ENCODE peak calls at places on chromosomes 2 and 18, in ten cellular contexts. One of them, this sample, is unnamed.

GRCh38 chr2:165428996-165429395 is 40.5 kb upstream of the CSRNP3 start:
- DNase-seq in mesendoderm: no peak
- DNase-seq in tibial artery: no peak
- DNase-seq in OCI-LY7: no peak
- DNase-seq in K562: no peak
- DNase-seq in pancreas: no peak
- DNase-seq in transverse colon: no peak
- DNase-seq in A549: no peak
- DNase-seq in colonic mucosa: no peak
- DNase-seq in body of pancreas: no peak
- DNase-seq in this sample: no peak

GRCh38 chr2:108923736-108924443 is 65.1 kb downstream of the EDAR start:
- DNase-seq in transverse colon: no peak
- DNase-seq in tibial artery: no peak
- DNase-seq in pancreas: no peak
- DNase-seq in colonic mucosa: no peak
- DNase-seq in K562: no peak
- DNase-seq in mesendoderm: no peak
- DNase-seq in body of pancreas: no peak
- DNase-seq in OCI-LY7: no peak
- DNase-seq in A549: no peak
- DNase-seq in this sample: peak; percentile 41

GRCh38 chr2:149006883-149007543 is 31.5 kb upstream of the LYPD6B start:
- DNase-seq in mesendoderm: no peak
- DNase-seq in K562: no peak
- DNase-seq in A549: no peak
- DNase-seq in body of pancreas: no peak
- DNase-seq in transverse colon: no peak
- DNase-seq in OCI-LY7: no peak
- DNase-seq in tibial artery: no peak
- DNase-seq in colonic mucosa: no peak
- DNase-seq in pancreas: no peak
- DNase-seq in this sample: no peak

GRCh38 chr2:219998099-219998498 is 370.7 kb downstream of the SLC4A3 start:
- DNase-seq in transverse colon: no peak
- DNase-seq in pancreas: no peak
- DNase-seq in mesendoderm: peak; percentile 62
- DNase-seq in K562: no peak
- DNase-seq in A549: peak; percentile 5
- DNase-seq in OCI-LY7: no peak
- DNase-seq in colonic mucosa: no peak
- DNase-seq in tibial artery: no peak
- DNase-seq in body of pancreas: no peak
- DNase-seq in this sample: peak; percentile 78

GRCh38 chr2:134776836-134777235 is 58.0 kb upstream of the TMEM163 start:
- DNase-seq in pancreas: no peak
- DNase-seq in transverse colon: no peak
- DNase-seq in tibial artery: no peak
- DNase-seq in colonic mucosa: no peak
- DNase-seq in mesendoderm: no peak
- DNase-seq in A549: no peak
- DNase-seq in OCI-LY7: no peak
- DNase-seq in body of pancreas: no peak
- DNase-seq in K562: no peak
- DNase-seq in this sample: no peak

GRCh38 chr2:16581241-16581640 is 84.4 kb downstream of the CYRIA start:
- DNase-seq in OCI-LY7: no peak
- DNase-seq in mesendoderm: no peak
- DNase-seq in colonic mucosa: no peak
- DNase-seq in A549: no peak
- DNase-seq in transverse colon: no peak
- DNase-seq in body of pancreas: no peak
- DNase-seq in pancreas: no peak
- DNase-seq in tibial artery: no peak
- DNase-seq in K562: no peak
- DNase-seq in this sample: no peak

GRCh38 chr2:127382836-127383235 is 4.9 kb downstream of the MAP3K2 start:
- DNase-seq in colonic mucosa: no peak
- DNase-seq in tibial artery: no peak
- DNase-seq in K562: no peak
- DNase-seq in transverse colon: no peak
- DNase-seq in A549: no peak
- DNase-seq in mesendoderm: no peak
- DNase-seq in OCI-LY7: no peak
- DNase-seq in body of pancreas: no peak
- DNase-seq in pancreas: no peak
- DNase-seq in this sample: no peak

GRCh38 chr2:216388046-216388884 is 16.0 kb upstream of the MARCHF4 start:
- DNase-seq in mesendoderm: no peak
- DNase-seq in pancreas: no peak
- DNase-seq in OCI-LY7: no peak
- DNase-seq in body of pancreas: no peak
- DNase-seq in K562: no peak
- DNase-seq in transverse colon: no peak
- DNase-seq in tibial artery: no peak
- DNase-seq in colonic mucosa: no peak
- DNase-seq in A549: no peak
- DNase-seq in this sample: no peak

GRCh38 chr2:66364495-66364992 is 70.4 kb upstream of the MEIS1 start:
- DNase-seq in body of pancreas: no peak
- DNase-seq in transverse colon: no peak
- DNase-seq in tibial artery: no peak
- DNase-seq in mesendoderm: no peak
- DNase-seq in OCI-LY7: no peak
- DNase-seq in pancreas: no peak
- DNase-seq in colonic mucosa: no peak
- DNase-seq in A549: no peak
- DNase-seq in K562: no peak
- DNase-seq in this sample: no peak

GRCh38 chr2:5666798-5667197 is 25.4 kb upstream of the SOX11 start:
- DNase-seq in mesendoderm: peak; percentile 74
- DNase-seq in body of pancreas: no peak
- DNase-seq in pancreas: no peak
- DNase-seq in tibial artery: no peak
- DNase-seq in OCI-LY7: no peak
- DNase-seq in colonic mucosa: no peak
- DNase-seq in transverse colon: no peak
- DNase-seq in K562: no peak
- DNase-seq in A549: no peak
- DNase-seq in this sample: peak; percentile 68

GRCh38 chr2:82875891-82876290 is 1583.2 kb downstream of the SUCLG1 start:
- DNase-seq in transverse colon: no peak
- DNase-seq in body of pancreas: no peak
- DNase-seq in A549: no peak
- DNase-seq in OCI-LY7: no peak
- DNase-seq in mesendoderm: peak; percentile 63
- DNase-seq in tibial artery: no peak
- DNase-seq in pancreas: no peak
- DNase-seq in colonic mucosa: no peak
- DNase-seq in K562: peak; percentile 17
- DNase-seq in this sample: peak; percentile 49

GRCh38 chr2:151973901-151974199 is 125.0 kb downstream of the CACNB4 start:
- DNase-seq in tibial artery: peak; percentile 31
- DNase-seq in colonic mucosa: no peak
- DNase-seq in K562: no peak
- DNase-seq in transverse colon: no peak
- DNase-seq in A549: no peak
- DNase-seq in mesendoderm: peak; percentile 70
- DNase-seq in pancreas: no peak
- DNase-seq in body of pancreas: no peak
- DNase-seq in OCI-LY7: no peak
- DNase-seq in this sample: peak; percentile 81

GRCh38 chr2:176911-177310 is 86.9 kb downstream of the SH3YL1 start:
- DNase-seq in transverse colon: no peak
- DNase-seq in K562: no peak
- DNase-seq in body of pancreas: no peak
- DNase-seq in colonic mucosa: no peak
- DNase-seq in tibial artery: no peak
- DNase-seq in mesendoderm: peak; percentile 48
- DNase-seq in pancreas: no peak
- DNase-seq in OCI-LY7: no peak
- DNase-seq in A549: no peak
- DNase-seq in this sample: no peak

GRCh38 chr2:239279508-239280295 is 121.1 kb downstream of the HDAC4 start:
- DNase-seq in K562: no peak
- DNase-seq in tibial artery: peak; percentile 19
- DNase-seq in transverse colon: peak; percentile 7
- DNase-seq in A549: no peak
- DNase-seq in pancreas: no peak
- DNase-seq in OCI-LY7: no peak
- DNase-seq in body of pancreas: peak; percentile 9
- DNase-seq in mesendoderm: no peak
- DNase-seq in colonic mucosa: peak; percentile 17
- DNase-seq in this sample: peak; percentile 34

GRCh38 chr2:146818122-146818521 is 1026.7 kb upstream of the ACVR2A start:
- DNase-seq in mesendoderm: no peak
- DNase-seq in OCI-LY7: no peak
- DNase-seq in K562: no peak
- DNase-seq in transverse colon: no peak
- DNase-seq in A549: no peak
- DNase-seq in pancreas: no peak
- DNase-seq in body of pancreas: no peak
- DNase-seq in tibial artery: no peak
- DNase-seq in colonic mucosa: no peak
- DNase-seq in this sample: no peak

GRCh38 chr2:205883965-205884364 is 201.7 kb downstream of the NRP2 start:
- DNase-seq in A549: no peak
- DNase-seq in mesendoderm: no peak
- DNase-seq in body of pancreas: no peak
- DNase-seq in colonic mucosa: no peak
- DNase-seq in OCI-LY7: no peak
- DNase-seq in K562: no peak
- DNase-seq in tibial artery: no peak
- DNase-seq in transverse colon: no peak
- DNase-seq in pancreas: no peak
- DNase-seq in this sample: no peak

DNA sequence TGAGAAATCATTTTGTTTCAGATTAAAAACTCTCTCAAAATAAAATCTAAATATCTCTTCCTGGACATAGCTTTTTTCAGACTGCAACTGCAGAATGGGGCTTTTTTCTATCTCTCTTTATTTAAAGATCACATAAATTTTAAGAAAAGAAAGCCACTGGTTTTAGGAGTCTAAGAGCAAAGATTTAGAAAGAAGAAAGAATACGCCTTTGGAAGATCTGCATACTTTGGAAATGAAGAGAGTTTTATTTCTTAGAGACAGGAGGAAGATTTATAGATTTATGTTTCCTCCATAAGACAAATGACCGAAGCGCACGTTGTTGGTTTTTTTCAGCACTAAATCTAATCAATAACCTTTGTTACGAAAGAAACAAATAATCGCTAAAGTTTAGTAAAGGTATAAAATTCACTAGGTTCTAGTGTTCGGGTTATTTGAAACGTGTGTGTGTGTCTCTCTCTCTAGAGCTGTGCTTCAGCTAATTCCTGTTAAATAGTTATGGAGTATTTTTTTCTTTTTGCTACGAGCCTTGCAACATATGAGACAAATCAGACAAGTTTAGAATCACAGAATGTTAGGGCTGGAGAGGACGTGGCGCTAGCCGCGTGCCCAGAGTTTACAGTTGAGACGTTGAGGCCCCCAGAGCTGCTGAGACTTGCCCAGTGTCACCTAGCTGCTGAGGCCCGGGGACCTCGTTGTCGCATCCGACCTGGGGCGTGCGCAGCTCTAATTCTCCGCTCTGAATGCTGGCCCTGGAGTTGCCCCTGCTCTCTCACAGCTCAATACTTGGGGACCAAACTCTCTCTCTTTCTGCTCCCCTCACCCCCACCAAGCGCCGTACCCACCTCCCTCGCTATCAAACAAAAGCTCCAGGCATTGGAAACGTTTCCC is 69.8 kb downstream of the CTAGE1 start:
- DNase-seq in colonic mucosa: peak; percentile 51
- DNase-seq in transverse colon: peak; percentile 42
- DNase-seq in mesendoderm: peak; percentile 40
- DNase-seq in OCI-LY7: no peak
- DNase-seq in body of pancreas: peak; percentile 26
- DNase-seq in tibial artery: no peak
- DNase-seq in pancreas: peak; percentile 27
- DNase-seq in A549: no peak
- DNase-seq in K562: no peak
- DNase-seq in this sample: peak; percentile 75
- H3K27ac ChIP-seq in colonic mucosa: peak overlapping the region; percentile 78
- H3K27ac ChIP-seq in transverse colon: peak overlapping the region; percentile 88
- H3K27ac ChIP-seq in mesendoderm: no peak overlapping the region
- H3K27ac ChIP-seq in OCI-LY7: no peak overlapping the region
- H3K27ac ChIP-seq in body of pancreas: peak overlapping the region; percentile 84
- H3K27ac ChIP-seq in tibial artery: peak overlapping the region; percentile 92
- H3K27ac ChIP-seq in pancreas: peak overlapping the region; percentile 52
- H3K27ac ChIP-seq in A549: peak overlapping the region; percentile 90
- H3K27ac ChIP-seq in K562: no peak overlapping the region
- H3K27ac ChIP-seq in this sample: no peak overlapping the region

DNA sequence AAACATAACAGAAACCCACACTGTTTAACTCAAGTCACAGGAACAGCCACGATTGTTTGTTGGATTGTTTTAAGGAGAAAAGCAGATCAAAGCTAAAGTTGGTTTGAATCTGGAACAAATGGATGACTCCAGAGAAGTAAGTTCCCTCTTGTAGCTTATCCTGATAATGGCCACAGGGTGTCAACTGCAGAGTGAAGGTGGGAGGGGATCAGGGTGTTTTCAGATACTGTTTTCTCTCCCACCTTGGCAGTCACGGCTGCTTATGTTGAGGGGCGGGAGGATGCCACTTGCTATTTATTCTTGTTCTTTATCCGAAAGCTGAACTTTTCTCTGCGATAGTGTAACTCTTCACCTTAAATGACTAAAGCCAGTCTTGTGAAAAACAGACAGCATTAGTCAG is 36.5 kb upstream of the INPP4A start:
- DNase-seq in tibial artery: no peak
- DNase-seq in colonic mucosa: no peak
- DNase-seq in pancreas: no peak
- DNase-seq in transverse colon: no peak
- DNase-seq in mesendoderm: peak; percentile 51
- DNase-seq in body of pancreas: no peak
- DNase-seq in K562: no peak
- DNase-seq in OCI-LY7: no peak
- DNase-seq in A549: no peak
- DNase-seq in this sample: peak; percentile 54
- H3K4me3 ChIP-seq in tibial artery: no peak overlapping the region
- H3K4me3 ChIP-seq in colonic mucosa: no peak overlapping the region
- H3K4me3 ChIP-seq in pancreas: no peak overlapping the region
- H3K4me3 ChIP-seq in transverse colon: no peak overlapping the region
- H3K4me3 ChIP-seq in mesendoderm: no peak overlapping the region
- H3K4me3 ChIP-seq in body of pancreas: no peak overlapping the region
- H3K4me3 ChIP-seq in K562: no peak overlapping the region
- H3K4me3 ChIP-seq in OCI-LY7: no peak overlapping the region
- H3K4me3 ChIP-seq in A549: no peak overlapping the region
- H3K4me3 ChIP-seq in this sample: no peak overlapping the region

GRCh38 chr2:20599861-20600461 is 50.9 kb downstream of the HS1BP3 start:
- DNase-seq in colonic mucosa: no peak
- DNase-seq in mesendoderm: no peak
- DNase-seq in K562: no peak
- DNase-seq in body of pancreas: peak; percentile 10
- DNase-seq in tibial artery: peak; percentile 18
- DNase-seq in pancreas: no peak
- DNase-seq in OCI-LY7: no peak
- DNase-seq in transverse colon: peak; percentile 6
- DNase-seq in A549: no peak
- DNase-seq in this sample: peak; percentile 38
- H3K4me1 ChIP-seq in colonic mucosa: peaks cover 4% of the 10 kb centered on the region
- H3K4me1 ChIP-seq in mesendoderm: peaks cover 3% of the 10 kb centered on the region
- H3K4me1 ChIP-seq in K562: peaks cover 37% of the 10 kb centered on the region
- H3K4me1 ChIP-seq in body of pancreas: peaks cover 34% of the 10 kb centered on the region
- H3K4me1 ChIP-seq in tibial artery: peaks cover 57% of the 10 kb centered on the region
- H3K4me1 ChIP-seq in pancreas: peaks cover 5% of the 10 kb centered on the region
- H3K4me1 ChIP-seq in OCI-LY7: peaks cover 25% of the 10 kb centered on the region
- H3K4me1 ChIP-seq in transverse colon: peaks cover 13% of the 10 kb centered on the region
- H3K4me1 ChIP-seq in A549: peaks cover 27% of the 10 kb centered on the region
- H3K4me1 ChIP-seq in this sample: peaks cover 3% of the 10 kb centered on the region

GRCh38 chr2:120612471-120612870 is 123.2 kb upstream of the GLI2 start:
- DNase-seq in OCI-LY7: no peak
- DNase-seq in colonic mucosa: no peak
- DNase-seq in mesendoderm: no peak
- DNase-seq in pancreas: no peak
- DNase-seq in transverse colon: no peak
- DNase-seq in A549: no peak
- DNase-seq in body of pancreas: no peak
- DNase-seq in tibial artery: no peak
- DNase-seq in K562: no peak
- DNase-seq in this sample: no peak
- H3K27ac ChIP-seq in OCI-LY7: no peak overlapping the region
- H3K27ac ChIP-seq in colonic mucosa: no peak overlapping the region
- H3K27ac ChIP-seq in mesendoderm: no peak overlapping the region
- H3K27ac ChIP-seq in pancreas: no peak overlapping the region
- H3K27ac ChIP-seq in transverse colon: no peak overlapping the region
- H3K27ac ChIP-seq in A549: no peak overlapping the region
- H3K27ac ChIP-seq in body of pancreas: no peak overlapping the region
- H3K27ac ChIP-seq in tibial artery: no peak overlapping the region
- H3K27ac ChIP-seq in K562: no peak overlapping the region
- H3K27ac ChIP-seq in this sample: no peak overlapping the region